ENCODE peak calls at places on chromosomes 3 and 15, in ten cellular contexts. One of them, this sample, is unnamed.

GRCh38 chr3:57709559-57709958 is 16.7 kb upstream of the DENND6A start:
- DNase-seq in colonic mucosa: no peak
- DNase-seq in GM10248: no peak
- DNase-seq in heart left ventricle: no peak
- DNase-seq in cardiac muscle cell: no peak
- DNase-seq in left ventricle myocardium inferior: no peak
- DNase-seq in esophagus squamous epithelium: no peak
- DNase-seq in chondrocyte: no peak
- DNase-seq in omental fat pad: no peak
- DNase-seq in glutamatergic neuron: no peak
- DNase-seq in this sample: no peak

GRCh38 chr15:101068961-101069734 is 150.0 kb downstream of the LRRK1 start:
- DNase-seq in colonic mucosa: no peak
- DNase-seq in GM10248: no peak
- DNase-seq in heart left ventricle: peak
- DNase-seq in cardiac muscle cell: peak
- DNase-seq in left ventricle myocardium inferior: no peak
- DNase-seq in esophagus squamous epithelium: no peak
- DNase-seq in chondrocyte: peak
- DNase-seq in omental fat pad: no peak
- DNase-seq in glutamatergic neuron: peak
- DNase-seq in this sample: peak

GRCh38 chr15:49155834-49156627 is 632 bp upstream of the COPS2 start:
- DNase-seq in colonic mucosa: no peak
- DNase-seq in GM10248: no peak
- DNase-seq in heart left ventricle: no peak
- DNase-seq in cardiac muscle cell: peak
- DNase-seq in left ventricle myocardium inferior: no peak
- DNase-seq in esophagus squamous epithelium: no peak
- DNase-seq in chondrocyte: no peak
- DNase-seq in omental fat pad: no peak
- DNase-seq in glutamatergic neuron: no peak
- DNase-seq in this sample: no peak

GRCh38 chr3:195001261-195001660 is 269.7 kb downstream of the XXYLT1 start:
- DNase-seq in colonic mucosa: no peak
- DNase-seq in GM10248: no peak
- DNase-seq in heart left ventricle: no peak
- DNase-seq in cardiac muscle cell: no peak
- DNase-seq in left ventricle myocardium inferior: no peak
- DNase-seq in esophagus squamous epithelium: no peak
- DNase-seq in chondrocyte: no peak
- DNase-seq in omental fat pad: no peak
- DNase-seq in glutamatergic neuron: no peak
- DNase-seq in this sample: no peak

GRCh38 chr3:75272708-75273107 is 391.4 kb upstream of the FRG2C start:
- DNase-seq in colonic mucosa: no peak
- DNase-seq in GM10248: no peak
- DNase-seq in heart left ventricle: no peak
- DNase-seq in cardiac muscle cell: no peak
- DNase-seq in left ventricle myocardium inferior: no peak
- DNase-seq in esophagus squamous epithelium: no peak
- DNase-seq in chondrocyte: no peak
- DNase-seq in omental fat pad: no peak
- DNase-seq in glutamatergic neuron: no peak
- DNase-seq in this sample: no peak

GRCh38 chr3:23402728-23403505 is 199.8 kb downstream of the UBE2E2 start:
- DNase-seq in colonic mucosa: no peak
- DNase-seq in GM10248: no peak
- DNase-seq in heart left ventricle: no peak
- DNase-seq in cardiac muscle cell: no peak
- DNase-seq in left ventricle myocardium inferior: no peak
- DNase-seq in esophagus squamous epithelium: no peak
- DNase-seq in chondrocyte: no peak
- DNase-seq in omental fat pad: no peak
- DNase-seq in glutamatergic neuron: no peak
- DNase-seq in this sample: no peak

GRCh38 chr15:50127255-50127777 is 8.3 kb upstream of the ATP8B4 start:
- DNase-seq in colonic mucosa: no peak
- DNase-seq in GM10248: no peak
- DNase-seq in heart left ventricle: no peak
- DNase-seq in cardiac muscle cell: no peak
- DNase-seq in left ventricle myocardium inferior: no peak
- DNase-seq in esophagus squamous epithelium: no peak
- DNase-seq in chondrocyte: no peak
- DNase-seq in omental fat pad: no peak
- DNase-seq in glutamatergic neuron: no peak
- DNase-seq in this sample: no peak

GRCh38 chr3:106826861-106827311 is 550.4 kb upstream of the CCDC54 start:
- DNase-seq in colonic mucosa: no peak
- DNase-seq in GM10248: no peak
- DNase-seq in heart left ventricle: no peak
- DNase-seq in cardiac muscle cell: no peak
- DNase-seq in left ventricle myocardium inferior: no peak
- DNase-seq in esophagus squamous epithelium: no peak
- DNase-seq in chondrocyte: no peak
- DNase-seq in omental fat pad: no peak
- DNase-seq in glutamatergic neuron: no peak
- DNase-seq in this sample: no peak

GRCh38 chr15:101178414-101178813 is 73.4 kb downstream of the CHSY1 start:
- DNase-seq in colonic mucosa: no peak
- DNase-seq in GM10248: no peak
- DNase-seq in heart left ventricle: no peak
- DNase-seq in cardiac muscle cell: no peak
- DNase-seq in left ventricle myocardium inferior: no peak
- DNase-seq in esophagus squamous epithelium: no peak
- DNase-seq in chondrocyte: no peak
- DNase-seq in omental fat pad: no peak
- DNase-seq in glutamatergic neuron: no peak
- DNase-seq in this sample: no peak

GRCh38 chr3:23823620-23824019 is 17.9 kb downstream of the UBE2E1 start:
- DNase-seq in colonic mucosa: no peak
- DNase-seq in GM10248: no peak
- DNase-seq in heart left ventricle: no peak
- DNase-seq in cardiac muscle cell: no peak
- DNase-seq in left ventricle myocardium inferior: no peak
- DNase-seq in esophagus squamous epithelium: no peak
- DNase-seq in chondrocyte: no peak
- DNase-seq in omental fat pad: no peak
- DNase-seq in glutamatergic neuron: no peak
- DNase-seq in this sample: no peak

GRCh38 chr15:64685230-64685886 is 90.0 kb downstream of the RBPMS2 start:
- DNase-seq in colonic mucosa: no peak
- DNase-seq in GM10248: no peak
- DNase-seq in heart left ventricle: no peak
- DNase-seq in cardiac muscle cell: no peak
- DNase-seq in left ventricle myocardium inferior: no peak
- DNase-seq in esophagus squamous epithelium: no peak
- DNase-seq in chondrocyte: no peak
- DNase-seq in omental fat pad: no peak
- DNase-seq in glutamatergic neuron: no peak
- DNase-seq in this sample: no peak

GRCh38 chr15:25185791-25186190 is 231.0 kb downstream of the SNRPN start:
- DNase-seq in colonic mucosa: no peak
- DNase-seq in GM10248: no peak
- DNase-seq in heart left ventricle: peak
- DNase-seq in cardiac muscle cell: no peak
- DNase-seq in left ventricle myocardium inferior: no peak
- DNase-seq in esophagus squamous epithelium: no peak
- DNase-seq in chondrocyte: peak
- DNase-seq in omental fat pad: peak
- DNase-seq in glutamatergic neuron: no peak
- DNase-seq in this sample: no peak

GRCh38 chr3:194112120-194113106 is 23.5 kb upstream of the HES1 start:
- DNase-seq in colonic mucosa: peak
- DNase-seq in GM10248: no peak
- DNase-seq in heart left ventricle: no peak
- DNase-seq in cardiac muscle cell: no peak
- DNase-seq in left ventricle myocardium inferior: no peak
- DNase-seq in esophagus squamous epithelium: no peak
- DNase-seq in chondrocyte: no peak
- DNase-seq in omental fat pad: no peak
- DNase-seq in glutamatergic neuron: no peak
- DNase-seq in this sample: no peak

GRCh38 chr3:9583371-9583770 is 29.7 kb upstream of the LHFPL4 start:
- DNase-seq in colonic mucosa: no peak
- DNase-seq in GM10248: no peak
- DNase-seq in heart left ventricle: no peak
- DNase-seq in cardiac muscle cell: no peak
- DNase-seq in left ventricle myocardium inferior: no peak
- DNase-seq in esophagus squamous epithelium: no peak
- DNase-seq in chondrocyte: no peak
- DNase-seq in omental fat pad: no peak
- DNase-seq in glutamatergic neuron: no peak
- DNase-seq in this sample: no peak

DNA sequence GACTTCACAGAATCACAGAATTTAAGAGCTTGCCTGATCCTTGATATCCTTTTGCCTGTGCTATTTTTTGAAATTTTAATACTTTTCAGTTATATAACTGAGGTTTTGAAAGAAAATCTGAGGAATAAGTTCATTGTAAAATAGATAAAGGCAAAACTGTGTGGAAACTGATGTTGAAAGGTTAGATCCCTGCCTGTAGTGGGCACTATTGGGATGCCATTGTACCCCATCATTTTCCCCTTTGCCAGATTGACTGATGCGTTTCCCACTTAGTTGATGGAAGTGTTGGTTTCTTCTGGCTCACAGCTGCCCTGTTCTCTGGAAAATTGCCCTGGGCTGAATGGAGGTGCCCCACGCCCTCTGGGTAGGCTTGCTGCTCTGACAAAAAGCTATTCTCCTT is 387.9 kb downstream of the RBMS3 start:
- DNase-seq in colonic mucosa: no peak
- DNase-seq in GM10248: no peak
- DNase-seq in heart left ventricle: no peak
- DNase-seq in cardiac muscle cell: no peak
- DNase-seq in left ventricle myocardium inferior: no peak
- DNase-seq in esophagus squamous epithelium: no peak
- DNase-seq in chondrocyte: no peak
- DNase-seq in omental fat pad: no peak
- DNase-seq in glutamatergic neuron: no peak
- DNase-seq in this sample: no peak
- TF ChIP-seq CTCF in colonic mucosa: no peak
- TF ChIP-seq CTCF in GM10248: peak
- TF ChIP-seq CTCF in heart left ventricle: no peak
- TF ChIP-seq CTCF in cardiac muscle cell: no peak
- TF ChIP-seq CTCF in left ventricle myocardium inferior: no peak
- TF ChIP-seq CTCF in esophagus squamous epithelium: no peak
- TF ChIP-seq CTCF in chondrocyte: peak
- TF ChIP-seq CTCF in omental fat pad: no peak
- TF ChIP-seq CTCF in glutamatergic neuron: no peak
- TF ChIP-seq CTCF in this sample: no peak

GRCh38 chr3:160686955-160687535 is 10.1 kb downstream of the ARL14 start:
- DNase-seq in colonic mucosa: no peak
- DNase-seq in GM10248: peak
- DNase-seq in heart left ventricle: no peak
- DNase-seq in cardiac muscle cell: no peak
- DNase-seq in left ventricle myocardium inferior: no peak
- DNase-seq in esophagus squamous epithelium: no peak
- DNase-seq in chondrocyte: no peak
- DNase-seq in omental fat pad: no peak
- DNase-seq in glutamatergic neuron: no peak
- DNase-seq in this sample: no peak
- TF ChIP-seq CTCF in colonic mucosa: no peak
- TF ChIP-seq CTCF in GM10248: peak
- TF ChIP-seq CTCF in heart left ventricle: peak
- TF ChIP-seq CTCF in cardiac muscle cell: peak
- TF ChIP-seq CTCF in left ventricle myocardium inferior: peak
- TF ChIP-seq CTCF in esophagus squamous epithelium: peak
- TF ChIP-seq CTCF in chondrocyte: peak
- TF ChIP-seq CTCF in omental fat pad: no peak
- TF ChIP-seq CTCF in glutamatergic neuron: peak
- TF ChIP-seq CTCF in this sample: peak

GRCh38 chr3:100526613-100527346 is 34.4 kb downstream of the TMEM45A start:
- DNase-seq in colonic mucosa: no peak
- DNase-seq in GM10248: no peak
- DNase-seq in heart left ventricle: no peak
- DNase-seq in cardiac muscle cell: no peak
- DNase-seq in left ventricle myocardium inferior: no peak
- DNase-seq in esophagus squamous epithelium: no peak
- DNase-seq in chondrocyte: no peak
- DNase-seq in omental fat pad: no peak
- DNase-seq in glutamatergic neuron: no peak
- DNase-seq in this sample: no peak
- TF ChIP-seq CTCF in colonic mucosa: no peak
- TF ChIP-seq CTCF in GM10248: no peak
- TF ChIP-seq CTCF in heart left ventricle: no peak
- TF ChIP-seq CTCF in cardiac muscle cell: no peak
- TF ChIP-seq CTCF in left ventricle myocardium inferior: no peak
- TF ChIP-seq CTCF in esophagus squamous epithelium: no peak
- TF ChIP-seq CTCF in chondrocyte: no peak
- TF ChIP-seq CTCF in omental fat pad: no peak
- TF ChIP-seq CTCF in glutamatergic neuron: no peak
- TF ChIP-seq CTCF in this sample: no peak

GRCh38 chr3:99365979-99366378 is 272.4 kb upstream of the COL8A1 start:
- DNase-seq in colonic mucosa: no peak
- DNase-seq in GM10248: no peak
- DNase-seq in heart left ventricle: no peak
- DNase-seq in cardiac muscle cell: no peak
- DNase-seq in left ventricle myocardium inferior: no peak
- DNase-seq in esophagus squamous epithelium: no peak
- DNase-seq in chondrocyte: no peak
- DNase-seq in omental fat pad: no peak
- DNase-seq in glutamatergic neuron: no peak
- DNase-seq in this sample: no peak

GRCh38 chr3:99365396-99365795 is 273.0 kb upstream of the COL8A1 start:
- DNase-seq in colonic mucosa: no peak
- DNase-seq in GM10248: no peak
- DNase-seq in heart left ventricle: no peak
- DNase-seq in cardiac muscle cell: no peak
- DNase-seq in left ventricle myocardium inferior: no peak
- DNase-seq in esophagus squamous epithelium: no peak
- DNase-seq in chondrocyte: no peak
- DNase-seq in omental fat pad: no peak
- DNase-seq in glutamatergic neuron: no peak
- DNase-seq in this sample: no peak

DNA sequence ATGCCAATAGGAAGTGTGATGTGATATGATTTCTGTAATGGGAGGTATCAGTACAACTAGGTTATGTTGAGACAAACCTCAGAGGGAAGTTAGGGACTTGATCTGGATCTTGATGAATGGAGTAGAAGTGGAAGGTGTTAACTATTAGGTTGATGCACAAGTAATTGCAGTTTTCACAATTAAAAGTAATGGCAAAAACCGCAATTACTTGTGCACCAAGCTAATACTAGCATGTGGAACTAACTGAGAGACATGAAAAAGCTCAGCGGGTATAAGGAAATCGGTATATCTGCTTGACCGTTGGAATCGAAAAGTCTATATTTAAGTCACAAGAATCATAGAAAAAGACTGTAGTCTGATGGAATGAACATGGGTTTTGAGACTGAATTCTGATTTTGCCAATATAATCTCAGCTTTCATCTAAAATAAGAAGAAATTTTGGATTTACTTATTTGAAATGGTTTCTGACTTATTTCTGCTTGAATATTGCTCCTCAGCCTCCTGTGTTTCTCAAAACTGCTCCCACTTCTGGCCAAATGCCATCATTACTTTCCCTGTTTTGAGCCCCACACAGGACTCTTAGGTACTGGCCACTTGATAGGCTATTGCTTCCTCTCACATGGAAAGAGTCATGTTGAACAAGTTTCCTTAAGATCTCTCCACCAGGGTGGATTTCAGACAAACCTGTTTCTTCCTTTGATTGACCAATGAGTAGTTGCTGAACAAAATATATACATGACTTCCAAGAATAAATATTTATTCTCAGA is 271.5 kb upstream of the COL8A1 start:
- DNase-seq in colonic mucosa: no peak
- DNase-seq in GM10248: no peak
- DNase-seq in heart left ventricle: no peak
- DNase-seq in cardiac muscle cell: no peak
- DNase-seq in left ventricle myocardium inferior: no peak
- DNase-seq in esophagus squamous epithelium: no peak
- DNase-seq in chondrocyte: no peak
- DNase-seq in omental fat pad: no peak
- DNase-seq in glutamatergic neuron: no peak
- DNase-seq in this sample: no peak
- TF ChIP-seq CTCF in colonic mucosa: no peak
- TF ChIP-seq CTCF in GM10248: no peak
- TF ChIP-seq CTCF in heart left ventricle: no peak
- TF ChIP-seq CTCF in cardiac muscle cell: no peak
- TF ChIP-seq CTCF in left ventricle myocardium inferior: no peak
- TF ChIP-seq CTCF in esophagus squamous epithelium: no peak
- TF ChIP-seq CTCF in chondrocyte: peak
- TF ChIP-seq CTCF in omental fat pad: no peak
- TF ChIP-seq CTCF in glutamatergic neuron: no peak
- TF ChIP-seq CTCF in this sample: peak

This sample was measured in neural crest cell.